ENCODE peak calls at places on chromosomes 13 and 19, in five cellular contexts. O is IMR-90; J is lower lobe of right lung; R is CD8-positive, alpha-beta T cell; V is esophagus squamous epithelium. W is an unnamed sample.
A peak's percentile ranks its signal among the peaks of the same experiment; 100 is the strongest.

GRCh38 chr19:13652810-13653590 is 111.3 kb upstream of the MRI1 start:
- DNase-seq in J (no peak), R (no peak), O (no peak), V (no peak), W (no peak)

GRCh38 chr19:33388817-33389573 is 15.5 kb downstream of the CEBPG start:
- DNase-seq in V (no peak), J (no peak), R (no peak), O (no peak), W (no peak)

GRCh38 chr13:101490400-101491015 is 38.0 kb downstream of the ITGBL1 start:
- DNase-seq in O (no peak), J (no peak), V (no peak), R (no peak), W (no peak)

GRCh38 chr13:112168771-112169170 is 101.8 kb downstream of the SOX1 start:
- DNase-seq in O (no peak), V (no peak), R (no peak), J (no peak), W (no peak)

GRCh38 chr19:40331052-40331451 is 17.1 kb downstream of the C19orf47 start:
- DNase-seq in J (peak; percentile 59), R (no peak), O (no peak), V (no peak), W (no peak)

GRCh38 chr19:14916848-14917247 is 24.4 kb upstream of the OR7C2 start:
- DNase-seq in O (no peak), V (no peak), J (no peak), R (no peak), W (no peak)

GRCh38 chr13:67769987-67770341 is 539.8 kb upstream of the PCDH9 start:
- DNase-seq in V (no peak), R (no peak), O (no peak), J (no peak), W (no peak)

GRCh38 chr19:40471111-40471510 is 4.3 kb downstream of the SPTBN4 start:
- DNase-seq in R (no peak), J (no peak), O (no peak), V (no peak), W (no peak)

GRCh38 chr19:49241769-49242168 is 83.2 kb downstream of the SLC6A16 start:
- DNase-seq in R (no peak), O (no peak), V (no peak), J (no peak), W (no peak)

GRCh38 chr13:99214691-99215090 is 14.0 kb downstream of the UBAC2 start:
- DNase-seq in V (no peak), R (no peak), J (no peak), O (no peak), W (no peak)

GRCh38 chr19:27745978-27746542 is 1466.9 kb downstream of the UQCRFS1 start:
- DNase-seq in O (no peak), R (no peak), J (no peak), V (no peak), W (no peak)

GRCh38 chr19:32339988-32340874 is 5.2 kb upstream of the ZNF507 start:
- DNase-seq in V (no peak), O (peak; percentile 27), J (peak; percentile 74), R (peak; percentile 43), W (peak; percentile 9)

GRCh38 chr13:110396476-110396875 is 89.4 kb downstream of the COL4A2 start:
- DNase-seq in J (no peak), R (no peak), O (no peak), V (no peak), W (no peak)

GRCh38 chr13:98254541-98254940 is 77.5 kb upstream of the RNF113B start:
- DNase-seq in J (no peak), R (no peak), O (peak; percentile 86), V (no peak), W (peak; percentile 39)

GRCh38 chr13:24632382-24633121 is 47.7 kb upstream of the ATP12A start:
- DNase-seq in V (no peak), J (no peak), O (no peak), R (no peak), W (no peak)

GRCh38 chr19:57974434-57974833 is at the start of gene C19orf18:
- DNase-seq in R (no peak), J (no peak), V (no peak), O (no peak), W (no peak)

GRCh38 chr19:11551603-11552235 is 7.3 kb downstream of the ELOF1 start:
- DNase-seq in J (no peak), O (no peak), R (no peak), V (no peak), W (no peak)

GRCh38 chr13:102903659-102904407 is 58.0 kb downstream of the ERCC5 start:
- DNase-seq in O (peak; percentile 18), J (no peak), V (no peak), R (no peak), W (peak; percentile 11)

GRCh38 chr19:8506402-8506957 is 4.0 kb upstream of the PRAM1 start:
- DNase-seq in J (no peak), R (no peak), V (no peak), O (no peak), W (no peak)

GRCh38 chr13:62246581-62246980 is 830.9 kb upstream of the PCDH20 start:
- DNase-seq in O (no peak), V (no peak), J (no peak), R (no peak), W (peak; percentile 29)

GRCh38 chr19:13055213-13056051 is 47.2 kb downstream of the LYL1 start:
- DNase-seq in R (no peak), O (peak; percentile 89), V (no peak), J (peak; percentile 73), W (peak; percentile 82)

GRCh38 chr19:29672933-29673336 is 7.7 kb downstream of the PLEKHF1 start:
- DNase-seq in J (no peak), O (no peak), R (peak; percentile 86), V (no peak), W (no peak)

GRCh38 chr19:29670255-29670654 is 5.0 kb downstream of the PLEKHF1 start:
- DNase-seq in O (no peak), V (no peak), J (no peak), R (no peak), W (no peak)

GRCh38 chr19:29673451-29674371 is 8.4 kb downstream of the PLEKHF1 start:
- DNase-seq in R (no peak), J (no peak), O (no peak), V (no peak), W (no peak)

GRCh38 chr19:29672319-29672932 is 7.2 kb downstream of the PLEKHF1 start:
- DNase-seq in O (no peak), R (no peak), J (no peak), V (no peak), W (no peak)

GRCh38 chr19:29671393-29672076 is 6.3 kb downstream of the PLEKHF1 start:
- DNase-seq in O (no peak), R (peak; percentile 89), V (peak; percentile 50), J (peak; percentile 78), W (no peak)
- TF ChIP-seq CTCF in O (no peak), R (peak; percentile 62), V (peak; percentile 23), J (peak; percentile 32), W (no peak)

GRCh38 chr19:42271045-42271419 is 2.0 kb downstream of the CIC start:
- DNase-seq in J (no peak), O (no peak), R (no peak), V (no peak), W (no peak)

GRCh38 chr19:42268704-42269517 is at the start of gene CIC:
- DNase-seq in J (peak; percentile 99), V (peak; percentile 100), R (peak; percentile 99), O (peak; percentile 100), W (peak; percentile 100)

GRCh38 chr19:42271861-42272534 is 2.9 kb downstream of the CIC start:
- DNase-seq in V (no peak), R (no peak), O (no peak), J (no peak), W (no peak)

GRCh38 chr19:42269518-42270345 is 680 bp downstream of the CIC start:
- DNase-seq in J (no peak), R (no peak), O (no peak), V (no peak), W (no peak)

GRCh38 chr19:42270346-42271044 is 1.4 kb downstream of the CIC start:
- DNase-seq in J (peak; percentile 81), R (peak; percentile 67), V (no peak), O (no peak), W (no peak)
- H3K4me3 ChIP-seq in J (peak overlapping the region; percentile 61), R (peak overlapping the region; percentile 58), V (peak overlapping the region; percentile 47), O (peak overlapping the region; percentile 71), W (peak overlapping the region; percentile 67)

GRCh38 chr19:31232220-31232619 is 117.0 kb downstream of the TSHZ3 start:
- DNase-seq in V (no peak), J (no peak), O (peak; percentile 72), R (no peak), W (peak; percentile 19)
- TF ChIP-seq CTCF in V (no peak), J (no peak), O (no peak), R (no peak), W (peak; percentile 29)

GRCh38 chr19:37594064-37594981 is at the start of the genes ZNF540 and ZNF571:
- DNase-seq in R (peak; percentile 91), V (peak; percentile 56), J (peak; percentile 98), O (peak; percentile 93), W (peak; percentile 84)

GRCh38 chr19:37594982-37595382 is 306 bp downstream of the ZNF540 start:
- DNase-seq in J (peak; percentile 83), R (peak; percentile 70), O (peak; percentile 58), V (peak; percentile 3), W (peak; percentile 8)
- H3K4me3 ChIP-seq in J (peak overlapping the region; percentile 76), R (peak overlapping the region; percentile 66), O (peak overlapping the region; percentile 91), V (peak overlapping the region; percentile 65), W (peak overlapping the region; percentile 93)

GRCh38 chr19:51821511-51821910 is 26.6 kb downstream of the FPR3 start:
- DNase-seq in V (no peak), O (no peak), J (no peak), R (no peak), W (no peak)

GRCh38 chr19:51824603-51825002 is 29.6 kb downstream of the FPR3 start:
- DNase-seq in O (no peak), V (no peak), R (no peak), J (no peak), W (no peak)

GRCh38 chr19:51820821-51821446 is 26.0 kb downstream of the FPR3 start:
- DNase-seq in J (no peak), R (no peak), V (no peak), O (no peak), W (no peak)

DNA sequence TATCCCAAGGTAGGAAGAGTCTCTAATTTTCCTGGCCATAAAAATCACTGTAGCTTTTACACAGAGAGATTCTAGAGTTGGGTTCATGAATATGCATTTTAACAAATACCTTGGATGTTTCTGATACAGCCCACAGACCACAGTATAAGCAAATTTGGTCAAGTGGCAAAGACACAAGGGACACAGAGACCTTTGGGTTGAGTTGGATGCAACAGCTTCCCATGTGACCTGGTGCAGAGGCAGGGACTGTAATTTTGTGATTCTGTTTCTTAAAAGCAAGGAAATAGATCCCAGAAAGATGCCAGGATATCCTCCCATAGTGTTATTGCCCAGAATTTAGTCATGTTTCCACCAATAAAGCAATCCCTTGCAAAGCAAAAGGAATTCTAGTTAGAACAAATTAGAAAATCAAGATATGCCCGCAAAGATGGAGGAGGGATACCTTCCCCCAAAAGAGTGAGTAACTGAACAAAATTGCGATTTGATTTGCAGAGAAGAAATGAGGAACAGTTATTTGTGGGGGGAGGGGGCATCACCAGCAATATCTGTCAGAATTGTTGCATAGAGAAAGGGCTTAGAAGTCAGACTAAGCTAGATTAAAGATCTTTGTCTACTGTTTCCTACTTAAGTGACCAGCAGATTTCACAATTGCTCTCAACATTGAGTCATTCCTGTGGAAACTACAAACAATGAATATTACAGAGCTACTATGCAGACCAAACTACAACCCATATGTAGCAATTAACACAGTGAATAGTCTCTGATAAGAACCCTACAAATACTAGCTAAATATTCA is 27.2 kb downstream of the FPR3 start:
- DNase-seq in O (no peak), R (no peak), V (no peak), J (no peak), W (no peak)
- TF ChIP-seq CTCF in O (no peak), R (no peak), V (no peak), J (no peak), W (no peak)

GRCh38 chr19:17328517-17329060 is 6.1 kb downstream of the ANO8 start:
- DNase-seq in J (no peak), V (no peak), R (peak; percentile 50), O (no peak), W (no peak)
- H3K4me3 ChIP-seq in J (peak overlapping the region; percentile 53), V (peak overlapping the region; percentile 30), R (peak overlapping the region; percentile 73), O (no peak overlapping the region), W (no peak overlapping the region)

W was measured in astrocyte of the cerebellum.